ENCODE peak calls at places on chromosomes 7 and 10, in nine cellular contexts. A, M, Z, T, K, F, Q, E and S are unnamed samples. For H3K4me1, the result is how much of the 10 kb centered on the place peaks cover.

GRCh38 chr10:116766241-116767198 is 24.2 kb upstream of the HSPA12A start:
- DNase-seq in A (no peak), M (no peak), Z (no peak), T (no peak), K (no peak), F (no peak), Q (no peak), E (no peak), S (peak)

GRCh38 chr7:152902054-152902453 is 142.5 kb downstream of the ACTR3B start:
- DNase-seq in A (no peak), M (no peak), Z (no peak), T (no peak), K (no peak), F (no peak), Q (no peak), E (no peak), S (no peak)

GRCh38 chr10:116753759-116754158 is 11.4 kb upstream of the HSPA12A start:
- DNase-seq in A (no peak), M (no peak), Z (no peak), T (no peak), K (no peak), F (peak), Q (no peak), E (no peak), S (no peak)

GRCh38 chr10:91756286-91756685 is 41.9 kb upstream of the TNKS2 start:
- DNase-seq in A (no peak), M (no peak), Z (no peak), T (no peak), K (no peak), F (no peak), Q (no peak), E (no peak), S (no peak)

GRCh38 chr10:97278491-97278989 is 13.9 kb downstream of the ARHGAP19 start:
- DNase-seq in A (no peak), M (peak), Z (no peak), T (no peak), K (peak), F (no peak), Q (no peak), E (no peak), S (no peak)

GRCh38 chr7:22866965-22867364 is 44.3 kb upstream of the TOMM7 start:
- DNase-seq in A (no peak), M (no peak), Z (no peak), T (no peak), K (no peak), F (no peak), Q (no peak), E (no peak), S (no peak)

GRCh38 chr7:22854158-22855048 is 31.8 kb upstream of the TOMM7 start:
- DNase-seq in A (peak), M (peak), Z (peak), T (peak), K (peak), F (peak), Q (peak), E (peak), S (peak)

GRCh38 chr7:18900801-18901200 is 216.6 kb downstream of the TWIST1 start:
- DNase-seq in A (no peak), M (no peak), Z (no peak), T (no peak), K (no peak), F (no peak), Q (no peak), E (no peak), S (no peak)

GRCh38 chr7:41881313-41882130 is 178.6 kb upstream of the INHBA start:
- DNase-seq in A (peak), M (no peak), Z (no peak), T (no peak), K (no peak), F (peak), Q (no peak), E (peak), S (peak)

GRCh38 chr7:41885748-41886147 is 182.9 kb upstream of the INHBA start:
- DNase-seq in A (no peak), M (peak), Z (no peak), T (no peak), K (no peak), F (no peak), Q (no peak), E (no peak), S (no peak)

GRCh38 chr7:41885078-41885477 is 182.2 kb upstream of the INHBA start:
- DNase-seq in A (no peak), M (no peak), Z (no peak), T (no peak), K (no peak), F (no peak), Q (no peak), E (no peak), S (no peak)

GRCh38 chr7:41882271-41882670 is 179.4 kb upstream of the INHBA start:
- DNase-seq in A (no peak), M (no peak), Z (no peak), T (no peak), K (no peak), F (no peak), Q (no peak), E (no peak), S (no peak)

DNA sequence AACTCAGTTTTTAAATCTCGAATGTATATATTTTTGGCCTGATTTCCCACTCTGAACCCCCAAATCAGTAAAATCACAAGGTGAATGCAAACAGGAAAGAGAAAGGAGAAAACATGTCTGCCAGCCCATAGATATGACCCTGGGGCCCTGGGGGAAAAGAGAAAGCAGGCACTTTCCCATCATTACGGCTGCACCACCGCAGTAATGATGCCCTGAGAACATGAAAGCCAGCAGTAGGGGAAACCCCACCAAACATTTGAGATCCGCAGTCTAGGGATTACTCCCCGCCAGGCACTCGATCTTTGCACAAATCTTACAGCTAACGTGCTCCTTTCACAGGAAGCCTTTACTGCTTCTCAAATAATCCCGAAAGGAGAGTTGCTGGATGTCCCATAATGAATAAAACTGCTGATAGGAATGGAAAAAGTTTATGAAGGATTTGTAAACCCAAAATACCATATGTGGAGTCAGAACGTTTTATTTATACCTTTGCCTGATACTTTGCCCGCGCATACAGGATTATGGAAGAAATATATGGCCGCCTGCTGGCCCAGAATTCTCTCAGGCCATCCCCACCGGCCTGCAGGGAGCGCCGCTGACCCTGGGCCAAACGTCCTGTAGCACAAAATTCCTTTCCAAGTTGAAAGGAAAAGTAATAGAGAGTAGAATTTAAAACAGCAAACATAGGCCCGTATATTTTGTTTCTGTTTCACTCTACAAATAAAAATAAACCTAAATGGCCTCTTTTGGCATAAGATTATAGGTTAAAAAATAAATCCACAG is 180.0 kb upstream of the INHBA start:
- DNase-seq in A (no peak), M (no peak), Z (no peak), T (no peak), K (no peak), F (no peak), Q (no peak), E (no peak), S (no peak)
- H3K4me1 ChIP-seq in A (under half), M (under half), Z (under half), T (under half), K (under half), F (under half), Q (under half), E (under half), S (half or more)

GRCh38 chr10:104317195-104318095 is 20.8 kb downstream of the ITPRIP start:
- DNase-seq in A (no peak), M (peak), Z (no peak), T (no peak), K (no peak), F (no peak), Q (no peak), E (no peak), S (peak)
- H3K4me1 ChIP-seq in A (under half), M (under half), Z (half or more), T (under half), K (under half), F (half or more), Q (under half), E (under half), S (half or more)

GRCh38 chr7:105027176-105027853 is 13.3 kb downstream of the KMT2E start:
- DNase-seq in A (no peak), M (no peak), Z (no peak), T (no peak), K (no peak), F (no peak), Q (no peak), E (no peak), S (no peak)

GRCh38 chr7:105026750-105027149 is 12.7 kb downstream of the KMT2E start:
- DNase-seq in A (no peak), M (no peak), Z (no peak), T (no peak), K (no peak), F (no peak), Q (no peak), E (no peak), S (no peak)

GRCh38 chr7:105022458-105022857 is 8.5 kb downstream of the KMT2E start:
- DNase-seq in A (no peak), M (no peak), Z (no peak), T (no peak), K (no peak), F (no peak), Q (no peak), E (no peak), S (no peak)

GRCh38 chr7:105028004-105028403 is 14.0 kb downstream of the KMT2E start:
- DNase-seq in A (no peak), M (no peak), Z (no peak), T (no peak), K (no peak), F (no peak), Q (no peak), E (no peak), S (no peak)

GRCh38 chr7:105024734-105025133 is 10.7 kb downstream of the KMT2E start:
- DNase-seq in A (no peak), M (no peak), Z (no peak), T (no peak), K (no peak), F (no peak), Q (no peak), E (no peak), S (no peak)
- H3K4me1 ChIP-seq in A (under half), M (under half), Z (half or more), T (under half), K (under half), F (half or more), Q (half or more), E (under half), S (half or more)

GRCh38 chr7:112266141-112266540 is 59.6 kb downstream of the ZNF277 start:
- DNase-seq in A (no peak), M (no peak), Z (no peak), T (no peak), K (no peak), F (no peak), Q (no peak), E (no peak), S (no peak)

GRCh38 chr7:112260941-112261340 is 54.4 kb downstream of the ZNF277 start:
- DNase-seq in A (no peak), M (peak), Z (no peak), T (no peak), K (no peak), F (no peak), Q (no peak), E (no peak), S (no peak)

GRCh38 chr7:112266595-112267270 is 60.2 kb downstream of the ZNF277 start:
- DNase-seq in A (no peak), M (no peak), Z (no peak), T (no peak), K (no peak), F (no peak), Q (no peak), E (no peak), S (no peak)

GRCh38 chr7:112262804-112263203 is 56.3 kb downstream of the ZNF277 start:
- DNase-seq in A (no peak), M (no peak), Z (no peak), T (no peak), K (no peak), F (no peak), Q (no peak), E (no peak), S (no peak)

DNA sequence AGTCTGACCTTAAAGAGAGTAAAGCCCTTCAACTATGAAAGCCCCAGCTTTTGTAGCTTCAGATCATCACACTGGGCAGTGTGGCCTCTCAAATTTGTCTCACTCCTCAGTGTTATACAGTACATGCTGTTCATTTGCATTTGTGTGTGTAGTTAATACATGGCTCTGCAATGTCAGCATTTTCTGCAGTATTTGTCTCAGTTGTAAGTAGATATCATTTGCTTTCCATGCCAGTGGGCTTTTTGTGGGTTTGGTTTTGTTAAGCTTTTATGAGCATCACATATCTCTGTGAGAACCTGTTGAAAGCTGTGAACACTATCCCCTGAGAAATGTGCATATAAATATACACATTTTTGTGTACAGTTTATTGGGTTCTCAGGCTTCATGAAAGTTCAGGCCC is 57.0 kb downstream of the ZNF277 start:
- DNase-seq in A (no peak), M (no peak), Z (no peak), T (no peak), K (no peak), F (no peak), Q (no peak), E (no peak), S (no peak)
- H3K4me1 ChIP-seq in A (under half), M (under half), Z (under half), T (under half), K (under half), F (under half), Q (under half), E (under half), S (under half)

GRCh38 chr7:106772655-106773108 is 92.4 kb upstream of the PIK3CG start:
- DNase-seq in A (no peak), M (no peak), Z (no peak), T (no peak), K (peak), F (no peak), Q (no peak), E (no peak), S (no peak)
- H3K4me1 ChIP-seq in A (under half), M (under half), Z (under half), T (under half), K (half or more), F (under half), Q (under half), E (under half), S (under half)

DNA sequence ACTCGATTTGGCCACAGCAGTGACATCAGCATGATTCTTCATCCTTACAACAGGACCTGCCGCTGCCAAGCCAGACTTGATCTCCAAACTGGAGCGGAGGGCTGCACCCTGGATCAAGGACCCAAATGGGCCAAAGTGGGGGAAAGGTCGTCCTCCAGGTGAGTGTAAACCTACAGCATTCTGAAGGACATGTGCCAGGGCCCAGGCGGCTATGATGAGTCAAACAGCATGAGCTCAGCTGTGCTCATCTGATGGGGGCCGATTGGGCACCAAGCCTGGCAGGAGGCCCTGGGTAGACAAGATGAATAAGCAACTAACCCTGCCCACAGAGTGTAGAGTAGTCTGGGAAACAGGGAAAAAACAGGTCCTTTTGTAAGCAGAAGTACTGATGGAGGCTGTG is 14.4 kb upstream of the ATP6V0E2 start:
- DNase-seq in A (no peak), M (no peak), Z (no peak), T (no peak), K (no peak), F (no peak), Q (no peak), E (no peak), S (no peak)
- H3K4me1 ChIP-seq in A (under half), M (under half), Z (under half), T (under half), K (under half), F (under half), Q (under half), E (under half), S (under half)

GRCh38 chr7:88311675-88312036 is 5.0 kb upstream of the STEAP4 start:
- DNase-seq in A (no peak), M (no peak), Z (no peak), T (no peak), K (no peak), F (no peak), Q (no peak), E (no peak), S (no peak)

GRCh38 chr7:88315532-88315931 is 8.8 kb upstream of the STEAP4 start:
- DNase-seq in A (no peak), M (no peak), Z (no peak), T (no peak), K (no peak), F (no peak), Q (no peak), E (no peak), S (no peak)

GRCh38 chr7:88310950-88311674 is 4.4 kb upstream of the STEAP4 start:
- DNase-seq in A (no peak), M (no peak), Z (no peak), T (no peak), K (no peak), F (no peak), Q (no peak), E (no peak), S (no peak)

GRCh38 chr7:88312061-88312663 is 5.5 kb upstream of the STEAP4 start:
- DNase-seq in A (peak), M (no peak), Z (peak), T (no peak), K (no peak), F (no peak), Q (no peak), E (no peak), S (no peak)

DNA sequence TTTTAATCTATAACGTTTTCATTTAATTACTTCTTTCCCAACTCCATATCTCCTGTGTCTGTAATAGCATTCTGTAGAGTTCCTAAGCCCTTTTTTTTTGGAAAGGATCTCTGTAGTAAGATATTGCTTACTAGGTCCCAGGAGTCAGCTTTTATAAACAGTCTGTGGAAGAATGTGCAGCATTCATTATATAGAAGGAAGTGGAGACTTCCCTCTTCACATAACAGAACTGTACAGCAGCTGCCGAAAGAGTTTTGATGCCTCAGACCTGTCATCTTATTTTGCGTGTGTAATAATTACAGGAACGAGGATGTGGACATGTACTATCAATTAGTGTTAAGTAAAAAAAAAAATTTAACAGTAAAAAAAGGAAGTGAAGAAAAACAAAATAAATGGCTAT is 7.4 kb upstream of the STEAP4 start:
- DNase-seq in A (no peak), M (no peak), Z (no peak), T (no peak), K (no peak), F (no peak), Q (no peak), E (no peak), S (no peak)
- H3K4me1 ChIP-seq in A (under half), M (under half), Z (half or more), T (under half), K (under half), F (under half), Q (under half), E (under half), S (under half)

DNA sequence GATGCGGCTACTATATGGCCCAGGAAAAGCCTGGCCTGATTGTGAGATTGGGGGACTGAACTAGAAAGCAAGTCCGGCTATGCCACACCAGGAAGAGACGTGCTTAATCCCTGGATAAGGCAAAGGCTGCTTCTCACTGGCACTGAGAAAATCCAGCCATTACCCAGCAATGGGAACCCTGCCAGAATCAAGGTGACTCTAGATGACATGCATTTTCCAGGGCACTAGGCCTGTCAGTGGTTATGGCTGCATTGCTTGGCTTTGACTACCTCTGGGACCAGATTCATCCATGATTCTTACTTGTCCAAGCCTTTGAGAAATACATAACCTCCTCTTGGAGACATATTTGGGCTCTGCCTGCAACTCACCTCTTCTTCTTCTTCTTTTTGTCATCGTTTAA is 317.2 kb downstream of the GRID1 start:
- DNase-seq in A (no peak), M (no peak), Z (no peak), T (no peak), K (no peak), F (no peak), Q (no peak), E (no peak), S (no peak)
- H3K4me1 ChIP-seq in A (under half), M (under half), Z (under half), T (under half), K (under half), F (under half), Q (under half), E (under half), S (under half)

GRCh38 chr10:60286436-60287023 is 103.1 kb downstream of the ANK3 start:
- DNase-seq in A (no peak), M (no peak), Z (no peak), T (no peak), K (no peak), F (no peak), Q (no peak), E (no peak), S (no peak)
- H3K4me1 ChIP-seq in A (under half), M (under half), Z (half or more), T (under half), K (under half), F (under half), Q (under half), E (under half), S (under half)